ENCODE peak calls at places on chromosomes 2 and 18, in ten cellular contexts. C is neural crest cell, E is uterus, L is AG09319, X is prostate gland, T is AG10803, Y is WERI-Rb-1, Z is brain microvascular endothelial cell, P is WTC11, V is foreskin fibroblast. W is an unnamed sample.

GRCh38 chr2:85400023-85400422 is 10.1 kb downstream of the CAPG start:
- DNase-seq in Y (no peak), L (no peak), T (no peak), C (no peak), Z (no peak), E (no peak), P (no peak), V (no peak), X (no peak), W (no peak)

GRCh38 chr2:109375131-109375561 is 238.6 kb downstream of the SEPTIN10 start:
- DNase-seq in X (no peak), E (peak), T (no peak), Z (no peak), Y (no peak), V (no peak), L (no peak), P (no peak), C (no peak), W (no peak)

GRCh38 chr2:105857076-105857740 is 112.5 kb downstream of the NCK2 start:
- DNase-seq in V (no peak), Y (no peak), T (no peak), Z (no peak), C (no peak), E (no peak), X (no peak), P (no peak), L (no peak), W (peak)

GRCh38 chr2:46377666-46378560 is 80.7 kb downstream of the EPAS1 start:
- DNase-seq in Z (no peak), P (no peak), C (no peak), E (no peak), V (no peak), T (no peak), X (no peak), L (no peak), Y (no peak), W (no peak)

GRCh38 chr2:72994991-72995380 is 76.5 kb downstream of the SFXN5 start:
- DNase-seq in E (no peak), P (no peak), L (no peak), Y (no peak), V (no peak), T (no peak), Z (no peak), X (no peak), C (no peak), W (no peak)

GRCh38 chr2:31922542-31923408 is 88.0 kb downstream of the MEMO1 start:
- DNase-seq in E (no peak), L (no peak), V (no peak), C (no peak), Z (no peak), P (no peak), X (no peak), Y (no peak), T (no peak), W (no peak)

GRCh38 chr2:10230499-10230898 is 72.2 kb upstream of the HPCAL1 start:
- DNase-seq in E (no peak), Z (no peak), V (no peak), P (no peak), C (no peak), T (no peak), Y (no peak), L (no peak), X (no peak), W (no peak)

GRCh38 chr18:40911041-40911440 is 1044.0 kb upstream of the PIK3C3 start:
- DNase-seq in T (no peak), E (no peak), C (no peak), X (no peak), Y (no peak), V (peak), Z (no peak), L (no peak), P (no peak), W (no peak)

GRCh38 chr2:97664636-97664970 is 759 bp upstream of the ACTR1B start:
- DNase-seq in C (no peak), V (no peak), Y (peak), L (no peak), Z (no peak), T (no peak), P (no peak), X (no peak), E (no peak), W (peak)
- TF ChIP-seq CTCF in C (peak), V (no peak), Y (no peak), L (no peak), Z (no peak), T (no peak), P (no peak), X (no peak), E (no peak), W (no peak)

DNA sequence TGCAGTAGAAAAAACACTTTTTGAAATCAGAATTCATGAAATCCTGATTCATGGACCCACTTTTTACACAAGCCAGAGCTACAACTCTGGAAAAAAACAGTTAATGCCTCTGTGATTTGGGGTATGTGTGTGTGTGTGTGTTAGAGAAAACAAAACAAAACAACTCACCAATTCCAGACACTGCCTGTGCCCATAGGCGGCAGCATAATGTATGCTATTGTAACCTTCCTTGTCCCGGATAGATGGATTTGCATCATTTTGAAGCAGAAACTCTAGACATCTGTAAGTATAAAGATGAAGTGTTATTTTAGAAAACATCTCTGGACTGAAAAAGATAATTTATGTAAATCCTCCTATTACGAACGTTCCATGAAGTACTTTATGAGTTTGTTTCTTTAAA is 152.0 kb upstream of the PGAP1 start:
- DNase-seq in L (no peak), Z (no peak), V (no peak), C (no peak), X (no peak), T (no peak), P (no peak), E (no peak), Y (no peak), W (no peak)
- TF ChIP-seq CTCF in L (no peak), Z (peak), V (no peak), C (no peak), X (no peak), T (no peak), P (no peak), E (no peak), Y (no peak), W (no peak)

DNA sequence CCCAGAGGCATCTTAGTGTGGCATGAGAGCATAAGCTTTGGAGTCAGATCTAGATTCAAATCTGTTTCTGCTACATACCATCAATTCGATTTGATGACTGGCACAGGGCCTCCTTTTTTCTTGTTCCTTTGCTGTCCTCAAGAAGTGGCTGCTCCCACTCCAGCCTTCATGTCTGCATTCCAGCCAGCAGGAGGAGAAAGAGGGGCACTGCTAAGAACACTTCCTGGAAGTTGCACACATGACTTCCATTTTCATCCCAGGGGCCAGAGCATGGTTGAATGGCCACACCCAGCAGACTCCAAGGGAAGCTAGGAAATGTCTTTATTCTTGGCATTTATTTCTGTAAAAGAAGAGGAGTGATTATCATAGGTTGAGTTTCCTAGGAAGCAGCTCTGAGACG is 50.4 kb downstream of the EML6 start:
- DNase-seq in L (no peak), Y (peak), C (no peak), V (no peak), E (no peak), X (no peak), T (no peak), Z (no peak), P (peak), W (no peak)
- TF ChIP-seq CTCF in L (peak), Y (peak), C (peak), V (no peak), E (no peak), X (no peak), T (peak), Z (peak), P (peak), W (no peak)

GRCh38 chr18:50791599-50792438 is 28.0 kb downstream of the MRO start:
- DNase-seq in L (no peak), X (no peak), T (no peak), P (no peak), C (no peak), Z (no peak), V (no peak), E (no peak), Y (no peak), W (no peak)
- TF ChIP-seq CTCF in L (no peak), X (no peak), T (no peak), P (no peak), C (no peak), Z (no peak), V (no peak), E (no peak), Y (peak), W (no peak)

DNA sequence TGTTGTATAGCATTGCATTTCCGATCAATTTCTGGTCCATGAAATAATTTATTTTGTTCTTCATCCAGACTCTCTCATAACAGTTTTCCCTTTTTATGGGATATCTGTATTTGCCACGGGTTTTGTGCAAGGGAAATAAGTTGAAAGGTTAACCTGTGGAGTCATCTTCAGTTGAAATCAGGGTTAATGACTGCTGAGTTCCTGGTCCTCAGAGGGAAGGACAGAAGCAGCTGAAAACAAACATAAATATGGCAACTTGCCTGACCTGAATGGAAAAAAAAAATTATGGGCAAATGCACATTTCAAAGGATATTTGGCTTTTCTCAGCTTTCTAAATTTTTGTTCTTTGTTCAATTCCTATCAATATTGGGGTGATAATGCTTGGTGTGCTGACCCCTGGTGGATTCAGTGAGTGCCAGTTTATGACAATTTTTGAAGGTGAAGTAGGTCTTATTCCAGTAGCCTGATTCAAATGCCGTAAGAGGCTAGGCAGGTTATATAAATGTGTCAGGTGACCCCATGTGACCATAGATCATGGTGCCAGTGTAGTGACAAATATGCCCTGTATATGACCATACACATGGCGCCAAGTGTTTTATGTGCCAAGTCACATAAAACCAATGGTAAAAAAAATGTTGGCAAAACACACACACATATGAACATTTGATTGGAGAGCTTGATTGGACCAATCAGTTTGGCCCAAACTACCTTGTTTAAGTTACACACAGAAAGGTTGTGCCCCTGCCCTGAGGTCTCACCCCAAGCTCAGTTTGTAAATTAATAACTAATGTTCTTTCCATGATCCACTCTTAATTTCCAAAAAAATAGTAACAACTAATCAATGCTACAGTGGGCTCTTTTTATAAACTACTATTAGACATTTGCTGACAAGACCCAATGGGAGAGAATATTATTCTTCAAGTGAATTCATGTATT is 47.6 kb upstream of the FAM124B start:
- DNase-seq in X (no peak), Z (peak), L (no peak), T (peak), E (no peak), V (peak), P (no peak), Y (no peak), C (no peak), W (no peak)
- TF ChIP-seq CTCF in X (peak), Z (peak), L (peak), T (peak), E (peak), V (peak), P (peak), Y (peak), C (peak), W (peak)

GRCh38 chr2:160097329-160097728 is 34.9 kb upstream of the PLA2R1 start:
- DNase-seq in T (no peak), V (no peak), C (no peak), Z (no peak), L (no peak), Y (no peak), P (no peak), X (no peak), E (no peak), W (no peak)
- TF ChIP-seq CTCF in T (no peak), V (no peak), C (no peak), Z (no peak), L (no peak), Y (no peak), P (no peak), X (no peak), E (no peak), W (no peak)

GRCh38 chr18:49247786-49248185 is 212.7 kb downstream of the DYM start:
- DNase-seq in Z (no peak), L (no peak), Y (no peak), X (peak), V (peak), T (peak), E (no peak), C (no peak), P (no peak), W (no peak)

GRCh38 chr18:49251451-49251850 is 209.0 kb downstream of the DYM start:
- DNase-seq in X (no peak), L (no peak), Y (peak), E (no peak), Z (no peak), V (no peak), C (no peak), T (no peak), P (no peak), W (no peak)

GRCh38 chr18:49249523-49249922 is 210.9 kb downstream of the DYM start:
- DNase-seq in V (peak), Z (peak), P (no peak), Y (no peak), C (no peak), L (peak), X (no peak), E (no peak), T (peak), W (no peak)

GRCh38 chr18:49250819-49251388 is 209.5 kb downstream of the DYM start:
- DNase-seq in X (no peak), E (no peak), T (peak), Y (peak), Z (peak), L (no peak), V (peak), P (no peak), C (no peak), W (no peak)
- TF ChIP-seq CTCF in X (peak), E (no peak), T (peak), Y (peak), Z (peak), L (peak), V (peak), P (no peak), C (peak), W (no peak)